ENCODE peak calls at places on chromosomes 11 and 22, in ten cellular contexts. I, Q, M, R, Z, T, O, K, F and A are unnamed samples.

GRCh38 chr11:106794058-106794457 is 224.2 kb downstream of the GUCY1A2 start:
- DNase-seq in T (no peak), Q (no peak), Z (no peak), F (no peak), K (no peak), O (no peak), I (no peak), M (no peak), R (no peak), A (no peak)

GRCh38 chr11:104361975-104362374 is 198.0 kb upstream of the PDGFD start:
- DNase-seq in O (no peak), F (no peak), I (no peak), K (no peak), T (no peak), Q (no peak), Z (no peak), R (no peak), M (no peak), A (no peak)

GRCh38 chr22:36833073-36833472 is 16.2 kb upstream of the PVALB start:
- DNase-seq in R (no peak), M (no peak), Q (no peak), Z (no peak), K (no peak), F (no peak), O (no peak), I (no peak), T (no peak), A (no peak)

GRCh38 chr22:25928038-25928437 is 186.1 kb downstream of the MYO18B start:
- DNase-seq in T (no peak), M (no peak), O (no peak), F (no peak), Z (no peak), K (no peak), R (no peak), Q (no peak), I (no peak), A (no peak)

GRCh38 chr22:46290121-46290842 is 6.4 kb upstream of the GTSE1 start:
- DNase-seq in I (no peak), T (no peak), M (no peak), Q (no peak), R (no peak), O (no peak), F (no peak), K (no peak), Z (no peak), A (no peak)

GRCh38 chr22:37079668-37080171 is 28.2 kb downstream of the KCTD17 start:
- DNase-seq in M (peak; percentile 55), K (no peak), F (no peak), Q (peak; percentile 48), I (no peak), O (no peak), R (no peak), Z (no peak), T (no peak), A (no peak)

GRCh38 chr22:17980013-17980510 is 44.3 kb downstream of the MICAL3 start:
- DNase-seq in I (no peak), Q (no peak), F (no peak), R (no peak), O (no peak), T (no peak), Z (no peak), M (peak; percentile 24), K (no peak), A (no peak)

GRCh38 chr11:130578738-130579368 is 130.4 kb downstream of the ADAMTS15 start:
- DNase-seq in Z (no peak), R (no peak), F (peak; percentile 86), I (no peak), K (no peak), T (peak; percentile 28), Q (no peak), O (no peak), M (no peak), A (no peak)

GRCh38 chr11:66592457-66593302 is at the start of the genes CCDC87 and CCS:
- DNase-seq in Z (no peak), R (peak; percentile 100), I (peak; percentile 99), O (peak; percentile 100), K (peak; percentile 91), T (peak; percentile 98), Q (peak; percentile 99), M (peak; percentile 97), F (peak; percentile 99), A (peak; percentile 97)
- TF ChIP-seq POLR2A in Z (no peak), R (peak; percentile 97), I (no peak), O (peak; percentile 97), K (peak; percentile 97), T (peak; percentile 42), Q (peak; percentile 90), M (peak; percentile 98), F (peak; percentile 74), A (peak; percentile 93)

GRCh38 chr22:24146190-24146616 is 35.1 kb upstream of the SUSD2 start:
- DNase-seq in M (no peak), R (peak; percentile 53), T (peak; percentile 65), K (no peak), Q (peak; percentile 84), I (no peak), Z (no peak), F (no peak), O (peak; percentile 66), A (peak; percentile 34)
- TF ChIP-seq POLR2AphosphoS5 in M (no peak), R (no peak), T (no peak), K (no peak), Q (peak; percentile 41), I (no peak), Z (peak; percentile 76), F (peak; percentile 51), O (no peak), A (peak; percentile 76)

GRCh38 chr22:38257650-38258246 is 15.1 kb downstream of the TMEM184B start:
- DNase-seq in Q (peak; percentile 66), Z (no peak), I (no peak), R (no peak), F (no peak), K (no peak), M (no peak), O (no peak), T (no peak), A (no peak)

GRCh38 chr22:38260760-38261477 is 11.9 kb downstream of the TMEM184B start:
- DNase-seq in K (no peak), O (no peak), R (no peak), F (no peak), T (no peak), Z (no peak), I (no peak), Q (no peak), M (no peak), A (no peak)

GRCh38 chr22:38259370-38259769 is 13.4 kb downstream of the TMEM184B start:
- DNase-seq in F (no peak), T (no peak), Z (no peak), I (no peak), Q (no peak), M (no peak), R (no peak), O (no peak), K (no peak), A (no peak)

GRCh38 chr22:38257170-38257569 is 15.6 kb downstream of the TMEM184B start:
- DNase-seq in Q (no peak), O (no peak), I (no peak), Z (no peak), M (peak; percentile 72), R (no peak), F (no peak), T (no peak), K (no peak), A (no peak)

GRCh38 chr22:38258895-38259294 is 13.9 kb downstream of the TMEM184B start:
- DNase-seq in O (no peak), F (no peak), M (peak; percentile 42), K (no peak), Q (no peak), T (no peak), R (no peak), Z (no peak), I (no peak), A (no peak)
- TF ChIP-seq POLR2A in O (no peak), F (no peak), M (no peak), K (no peak), Q (no peak), T (no peak), R (no peak), Z (no peak), I (no peak), A (no peak)

GRCh38 chr11:73203790-73204189 is 14.3 kb upstream of the P2RY2 start:
- DNase-seq in R (no peak), Z (no peak), K (no peak), F (no peak), M (no peak), O (no peak), T (no peak), I (peak; percentile 56), Q (peak; percentile 10), A (no peak)
- TF ChIP-seq POLR2AphosphoS5 in R (no peak), Z (no peak), K (no peak), F (no peak), M (no peak), O (no peak), T (no peak), I (no peak), Q (no peak), A (no peak)

GRCh38 chr11:114179234-114179941 is 116.8 kb upstream of the NNMT start:
- DNase-seq in T (no peak), K (no peak), Q (peak; percentile 87), Z (no peak), R (no peak), I (peak; percentile 73), F (peak; percentile 96), O (no peak), M (peak; percentile 97), A (peak; percentile 96)

GRCh38 chr11:114180301-114181055 is 115.7 kb upstream of the NNMT start:
- DNase-seq in T (no peak), F (no peak), R (no peak), K (no peak), Z (no peak), O (no peak), Q (peak; percentile 80), M (peak; percentile 59), I (peak; percentile 79), A (peak; percentile 63)

GRCh38 chr11:114181752-114182151 is 114.4 kb upstream of the NNMT start:
- DNase-seq in Z (no peak), T (no peak), F (no peak), R (no peak), K (no peak), M (no peak), O (no peak), Q (no peak), I (peak; percentile 72), A (no peak)

GRCh38 chr11:114182471-114182968 is 113.7 kb upstream of the NNMT start:
- DNase-seq in O (no peak), Q (no peak), Z (no peak), T (no peak), I (no peak), K (no peak), F (no peak), R (no peak), M (no peak), A (no peak)

DNA sequence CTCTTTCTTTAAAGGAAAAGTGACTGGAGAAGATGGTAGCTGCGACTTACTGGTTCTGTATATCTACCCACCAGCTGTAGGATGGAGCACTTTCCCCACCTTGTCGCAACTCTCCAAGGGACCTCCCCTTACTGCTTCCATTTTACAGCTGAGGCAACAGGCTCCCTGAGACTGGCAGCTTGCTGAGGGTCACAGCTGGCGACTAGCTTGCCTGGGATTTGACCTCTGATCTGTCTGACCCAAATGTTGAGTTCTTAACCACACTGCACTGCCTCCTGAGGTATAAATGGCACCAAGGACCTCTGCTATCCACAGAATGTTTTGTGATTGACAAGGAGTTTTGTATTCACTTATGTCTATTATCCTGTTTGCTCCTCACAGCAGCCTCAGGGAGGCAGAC is 115.0 kb upstream of the NNMT start:
- DNase-seq in K (no peak), I (no peak), F (no peak), O (no peak), Z (no peak), Q (no peak), T (no peak), M (no peak), R (no peak), A (no peak)
- TF ChIP-seq POLR2A in K (no peak), I (no peak), F (no peak), O (no peak), Z (no peak), Q (no peak), T (no peak), M (no peak), R (no peak), A (no peak)